ENCODE peak calls at places on chromosomes 4 and X, in ten cellular contexts. D, O, L, N, H, M, X, K, I and R are unnamed samples.

GRCh38 chr4:39043697-39044363 is 11.6 kb upstream of the TMEM156 start:
- DNase-seq in D (no peak), O (no peak), L (no peak), N (peak), H (peak), M (no peak), X (no peak), K (peak), I (no peak), R (no peak)

GRCh38 chr4:3354455-3354811 is 61.6 kb downstream of the RGS12 start:
- DNase-seq in D (no peak), O (no peak), L (no peak), N (no peak), H (no peak), M (no peak), X (no peak), K (no peak), I (no peak), R (no peak)

GRCh38 chr4:173990126-173990878 is 293.2 kb downstream of the FBXO8 start:
- DNase-seq in D (no peak), O (peak), L (no peak), N (peak), H (peak), M (no peak), X (no peak), K (peak), I (no peak), R (no peak)

GRCh38 chrX:110432831-110433230 is 74.2 kb downstream of the RTL9 start:
- DNase-seq in D (no peak), O (no peak), L (no peak), N (no peak), H (no peak), M (no peak), X (no peak), K (no peak), I (no peak), R (no peak)

GRCh38 chr4:164725066-164725465 is 28.9 kb upstream of the SMIM31 start:
- DNase-seq in D (no peak), O (no peak), L (no peak), N (no peak), H (no peak), M (no peak), X (no peak), K (no peak), I (no peak), R (no peak)

GRCh38 chr4:121077496-121077895 is 5.2 kb upstream of the NDNF start:
- DNase-seq in D (no peak), O (peak), L (no peak), N (no peak), H (no peak), M (no peak), X (no peak), K (no peak), I (no peak), R (no peak)

GRCh38 chr4:1243451-1244080 is 5.4 kb downstream of the CTBP1 start:
- DNase-seq in D (no peak), O (peak), L (no peak), N (no peak), H (no peak), M (no peak), X (peak), K (peak), I (no peak), R (peak)

GRCh38 chrX:100615015-100615414 is 21.6 kb downstream of the TSPAN6 start:
- DNase-seq in D (no peak), O (peak), L (no peak), N (peak), H (peak), M (no peak), X (peak), K (peak), I (no peak), R (no peak)

GRCh38 chr4:26936284-26937065 is 75.8 kb downstream of the STIM2 start:
- DNase-seq in D (no peak), O (peak), L (no peak), N (no peak), H (no peak), M (no peak), X (peak), K (no peak), I (no peak), R (no peak)

GRCh38 chrX:109952985-109953905 is 49.7 kb upstream of the TMEM164 start:
- DNase-seq in D (no peak), O (no peak), L (no peak), N (no peak), H (no peak), M (no peak), X (no peak), K (no peak), I (no peak), R (no peak)

GRCh38 chrX:66384722-66385121 is 220.7 kb downstream of the HEPH start:
- DNase-seq in D (no peak), O (no peak), L (no peak), N (no peak), H (no peak), M (no peak), X (no peak), K (no peak), I (no peak), R (no peak)

GRCh38 chr4:173013232-173013932 is 155.2 kb upstream of the GALNT7 start:
- DNase-seq in D (no peak), O (peak), L (peak), N (peak), H (peak), M (no peak), X (no peak), K (peak), I (no peak), R (peak)

GRCh38 chr4:98747659-98748091 is 89.3 kb upstream of the TSPAN5 start:
- DNase-seq in D (no peak), O (peak), L (no peak), N (peak), H (peak), M (no peak), X (no peak), K (no peak), I (no peak), R (no peak)

GRCh38 chr4:110484767-110485166 is 8.8 kb downstream of the ENPEP start:
- DNase-seq in D (no peak), O (no peak), L (no peak), N (no peak), H (peak), M (no peak), X (no peak), K (no peak), I (no peak), R (no peak)

GRCh38 chr4:77355731-77356130 is 198.7 kb downstream of the CCNG2 start:
- DNase-seq in D (no peak), O (no peak), L (no peak), N (no peak), H (no peak), M (no peak), X (no peak), K (no peak), I (no peak), R (no peak)

GRCh38 chr4:48016141-48017107 is at the start of the genes CNGA1 and NIPAL1:
- DNase-seq in D (no peak), O (peak), L (peak), N (peak), H (peak), M (peak), X (peak), K (peak), I (no peak), R (peak)

GRCh38 chrX:130264573-130264972 is 4.1 kb downstream of the ZNF280C start:
- DNase-seq in D (no peak), O (no peak), L (no peak), N (no peak), H (no peak), M (no peak), X (no peak), K (no peak), I (no peak), R (no peak)

GRCh38 chr4:8772499-8773123 is 99.0 kb downstream of the HMX1 start:
- DNase-seq in D (no peak), O (no peak), L (no peak), N (no peak), H (no peak), M (peak), X (no peak), K (no peak), I (no peak), R (no peak)

GRCh38 chr4:115159141-115159540 is 45.7 kb upstream of the NDST4 start:
- DNase-seq in D (no peak), O (no peak), L (no peak), N (no peak), H (no peak), M (no peak), X (no peak), K (no peak), I (no peak), R (no peak)

GRCh38 chrX:152821145-152821765 is 9.3 kb downstream of the CETN2 start:
- DNase-seq in D (no peak), O (peak), L (no peak), N (peak), H (no peak), M (no peak), X (peak), K (no peak), I (no peak), R (no peak)

GRCh38 chr4:79848329-79848728 is 224.7 kb downstream of the ANTXR2 start:
- DNase-seq in D (no peak), O (peak), L (no peak), N (no peak), H (no peak), M (no peak), X (no peak), K (no peak), I (no peak), R (no peak)

GRCh38 chrX:77061533-77061932 is 385.7 kb upstream of the FGF16 start:
- DNase-seq in D (no peak), O (no peak), L (no peak), N (no peak), H (no peak), M (no peak), X (no peak), K (no peak), I (no peak), R (no peak)

GRCh38 chrX:46912098-46912672 is at the start of gene JADE3:
- DNase-seq in D (peak), O (peak), L (no peak), N (peak), H (peak), M (peak), X (peak), K (peak), I (peak), R (peak)

GRCh38 chrX:119374736-119375135 is 24.4 kb upstream of the SLC25A43 start:
- DNase-seq in D (no peak), O (no peak), L (no peak), N (no peak), H (no peak), M (no peak), X (no peak), K (no peak), I (no peak), R (no peak)

GRCh38 chr4:4866124-4866832 is 6.8 kb downstream of the MSX1 start:
- DNase-seq in D (no peak), O (peak), L (no peak), N (peak), H (peak), M (no peak), X (no peak), K (peak), I (no peak), R (peak)

GRCh38 chrX:46308106-46308505 is 237.1 kb downstream of the ZNF674 start:
- DNase-seq in D (no peak), O (no peak), L (no peak), N (no peak), H (no peak), M (no peak), X (no peak), K (no peak), I (no peak), R (no peak)

GRCh38 chr4:680931-681645 is 6.7 kb downstream of the MYL5 start:
- DNase-seq in D (no peak), O (peak), L (no peak), N (peak), H (no peak), M (peak), X (peak), K (no peak), I (no peak), R (peak)

GRCh38 chr4:90207887-90208454 is 80.8 kb downstream of the CCSER1 start:
- DNase-seq in D (no peak), O (no peak), L (no peak), N (peak), H (no peak), M (no peak), X (no peak), K (no peak), I (no peak), R (no peak)

GRCh38 chrX:40809210-40809609 is 73.9 kb upstream of the MED14 start:
- DNase-seq in D (no peak), O (peak), L (no peak), N (no peak), H (peak), M (no peak), X (no peak), K (no peak), I (no peak), R (no peak)

GRCh38 chr4:69823481-69824186 is 36.3 kb downstream of the SULT1E1 start:
- DNase-seq in D (no peak), O (peak), L (no peak), N (peak), H (peak), M (peak), X (no peak), K (no peak), I (no peak), R (no peak)

GRCh38 chrX:40189018-40189417 is 91.3 kb upstream of the BCOR start:
- DNase-seq in D (no peak), O (peak), L (no peak), N (no peak), H (no peak), M (no peak), X (no peak), K (no peak), I (no peak), R (no peak)

GRCh38 chrX:53239474-53239873 is 14.5 kb upstream of the KDM5C start:
- DNase-seq in D (no peak), O (peak), L (no peak), N (peak), H (no peak), M (no peak), X (no peak), K (no peak), I (no peak), R (no peak)

GRCh38 chr4:73841243-73841925 is 4.9 kb downstream of the CXCL6 start:
- DNase-seq in D (no peak), O (no peak), L (no peak), N (no peak), H (no peak), M (no peak), X (no peak), K (no peak), I (no peak), R (no peak)

GRCh38 chr4:152488246-152488645 is 47.6 kb downstream of the FBXW7 start:
- DNase-seq in D (no peak), O (no peak), L (no peak), N (no peak), H (no peak), M (no peak), X (no peak), K (no peak), I (no peak), R (no peak)